ENCODE peak calls at places on chromosomes 13 and 19, in ten cellular contexts. F, T, D, Q, B, P, Y, Z, H and N are unnamed samples.
A peak's percentile ranks its signal among the peaks of the same experiment; 100 is the strongest.

GRCh38 chr19:35755550-35756371 is 1.1 kb downstream of the HSPB6 start:
- DNase-seq in F (peak; percentile 26), T (no peak), D (no peak), Q (no peak), B (peak; percentile 30), P (peak; percentile 97), Y (no peak), Z (no peak), H (peak; percentile 73), N (no peak)

GRCh38 chr13:29594310-29594709 is 1.2 kb downstream of the SLC7A1 start:
- DNase-seq in F (peak; percentile 84), T (peak; percentile 57), D (peak; percentile 35), Q (peak; percentile 84), B (peak; percentile 34), P (no peak), Y (peak; percentile 75), Z (peak; percentile 73), H (peak; percentile 63), N (peak; percentile 77)

GRCh38 chr19:21604351-21604926 is 99.0 kb downstream of the ZNF429 start:
- DNase-seq in F (no peak), T (no peak), D (no peak), Q (no peak), B (no peak), P (no peak), Y (no peak), Z (peak; percentile 33), H (peak; percentile 27), N (no peak)

GRCh38 chr19:5447700-5448311 is 7.4 kb upstream of the ZNRF4 start:
- DNase-seq in F (no peak), T (no peak), D (no peak), Q (no peak), B (no peak), P (no peak), Y (no peak), Z (no peak), H (no peak), N (no peak)

GRCh38 chr13:111876506-111876905 is 190.4 kb upstream of the SOX1 start:
- DNase-seq in F (no peak), T (no peak), D (no peak), Q (no peak), B (peak; percentile 5), P (no peak), Y (no peak), Z (no peak), H (no peak), N (no peak)

GRCh38 chr19:52646571-52647222 is 8.5 kb upstream of the ZNF83 start:
- DNase-seq in F (no peak), T (no peak), D (no peak), Q (no peak), B (no peak), P (no peak), Y (no peak), Z (no peak), H (no peak), N (no peak)

GRCh38 chr19:13209797-13210775 is 59.9 kb downstream of the IER2 start:
- DNase-seq in F (no peak), T (no peak), D (no peak), Q (no peak), B (no peak), P (no peak), Y (no peak), Z (no peak), H (no peak), N (no peak)

GRCh38 chr19:1054102-1055027 is 12.6 kb upstream of the ARHGAP45 start:
- DNase-seq in F (no peak), T (no peak), D (no peak), Q (no peak), B (no peak), P (no peak), Y (no peak), Z (no peak), H (no peak), N (no peak)

GRCh38 chr19:18800079-18800478 is 9.0 kb upstream of the COMP start:
- DNase-seq in F (no peak), T (no peak), D (no peak), Q (no peak), B (no peak), P (no peak), Y (no peak), Z (no peak), H (no peak), N (no peak)

GRCh38 chr19:18800636-18801035 is 9.5 kb upstream of the COMP start:
- DNase-seq in F (no peak), T (no peak), D (no peak), Q (peak; percentile 30), B (no peak), P (no peak), Y (no peak), Z (no peak), H (no peak), N (no peak)

GRCh38 chr19:18796239-18796638 is 5.1 kb upstream of the COMP start:
- DNase-seq in F (no peak), T (no peak), D (no peak), Q (peak; percentile 35), B (no peak), P (no peak), Y (no peak), Z (no peak), H (no peak), N (no peak)

GRCh38 chr19:18799389-18799970 is 8.4 kb upstream of the COMP start:
- DNase-seq in F (no peak), T (no peak), D (no peak), Q (peak; percentile 12), B (no peak), P (no peak), Y (no peak), Z (no peak), H (no peak), N (no peak)

DNA sequence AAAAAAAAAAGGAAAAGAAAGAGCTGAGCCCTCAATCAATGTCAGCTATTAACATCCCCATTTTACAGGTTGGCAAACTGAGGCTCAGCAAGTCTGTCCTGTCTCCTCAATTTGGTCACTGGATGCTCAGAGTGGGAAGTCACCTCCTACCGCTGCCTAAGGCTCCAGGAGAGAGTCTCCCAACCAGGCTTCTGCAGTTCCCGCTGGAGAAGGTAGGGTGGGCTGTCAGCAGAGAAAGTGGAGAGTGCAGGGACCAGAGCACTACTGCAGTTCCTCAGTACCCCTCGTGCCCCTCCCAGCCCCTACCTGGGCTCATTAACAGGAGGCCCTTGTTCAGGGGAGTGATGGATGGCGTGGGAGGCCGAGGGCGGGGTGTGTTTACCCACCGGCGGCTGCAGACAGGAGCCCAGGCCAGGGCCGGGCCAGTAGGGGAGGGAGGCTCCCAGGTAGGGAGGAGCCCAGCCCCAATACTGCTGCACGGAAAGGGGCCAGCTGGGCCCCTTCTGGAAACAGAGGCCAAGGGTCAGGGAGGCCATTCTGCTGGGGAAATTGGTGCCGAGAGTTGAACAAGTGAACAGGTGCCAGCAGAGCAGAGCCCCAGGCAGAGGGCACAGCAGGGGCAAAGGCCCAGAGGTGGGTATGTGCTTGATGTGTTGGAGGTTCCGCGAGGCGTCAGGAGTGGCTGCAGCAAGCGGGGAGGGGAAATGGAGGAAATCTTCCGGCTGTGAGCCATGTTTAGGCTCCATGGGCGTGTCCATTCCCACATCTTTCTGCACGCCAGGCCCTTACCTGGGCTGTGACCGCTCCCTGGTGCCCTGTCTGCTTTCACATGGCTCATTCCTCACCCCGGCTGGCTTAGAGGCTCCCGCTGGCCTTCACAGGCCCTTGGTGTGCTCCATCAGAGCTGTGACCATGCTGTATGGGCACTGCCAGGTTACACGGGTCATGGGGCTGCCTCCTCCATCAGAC is 7.6 kb upstream of the COMP start:
- DNase-seq in F (no peak), T (no peak), D (no peak), Q (peak; percentile 31), B (no peak), P (no peak), Y (peak; percentile 67), Z (no peak), H (peak; percentile 52), N (no peak)
- H3K27me3 ChIP-seq in F (peaks cover 29% of the 10 kb centered on the region), T (peaks cover 32% of the 10 kb centered on the region), D (peaks cover 8% of the 10 kb centered on the region), Q (peaks cover 12% of the 10 kb centered on the region), B (no peaks in the 10 kb centered on the region), P (peaks cover 10% of the 10 kb centered on the region), Y (no peaks in the 10 kb centered on the region), Z (no peaks in the 10 kb centered on the region), H (peaks cover 13% of the 10 kb centered on the region), N (peaks cover 54% of the 10 kb centered on the region)

GRCh38 chr19:10965398-10965797 is 4.6 kb downstream of the SMARCA4 start:
- DNase-seq in F (no peak), T (no peak), D (no peak), Q (no peak), B (no peak), P (no peak), Y (no peak), Z (no peak), H (no peak), N (no peak)

GRCh38 chr19:10966809-10967208 is 6.0 kb downstream of the SMARCA4 start:
- DNase-seq in F (no peak), T (no peak), D (no peak), Q (no peak), B (no peak), P (no peak), Y (no peak), Z (no peak), H (no peak), N (no peak)

GRCh38 chr19:10971107-10971715 is 10.4 kb downstream of the SMARCA4 start:
- DNase-seq in F (no peak), T (no peak), D (no peak), Q (no peak), B (no peak), P (no peak), Y (no peak), Z (no peak), H (no peak), N (no peak)

GRCh38 chr19:10964903-10965302 is 4.1 kb downstream of the SMARCA4 start:
- DNase-seq in F (no peak), T (no peak), D (no peak), Q (no peak), B (no peak), P (no peak), Y (no peak), Z (no peak), H (no peak), N (no peak)

GRCh38 chr19:10968527-10969081 is 7.8 kb downstream of the SMARCA4 start:
- DNase-seq in F (no peak), T (no peak), D (no peak), Q (no peak), B (peak; percentile 34), P (no peak), Y (no peak), Z (no peak), H (peak; percentile 56), N (no peak)
- H3K4me3 ChIP-seq in F (no peak overlapping the region), T (no peak overlapping the region), D (no peak overlapping the region), Q (no peak overlapping the region), B (no peak overlapping the region), P (no peak overlapping the region), Y (no peak overlapping the region), Z (no peak overlapping the region), H (no peak overlapping the region), N (no peak overlapping the region)

DNA sequence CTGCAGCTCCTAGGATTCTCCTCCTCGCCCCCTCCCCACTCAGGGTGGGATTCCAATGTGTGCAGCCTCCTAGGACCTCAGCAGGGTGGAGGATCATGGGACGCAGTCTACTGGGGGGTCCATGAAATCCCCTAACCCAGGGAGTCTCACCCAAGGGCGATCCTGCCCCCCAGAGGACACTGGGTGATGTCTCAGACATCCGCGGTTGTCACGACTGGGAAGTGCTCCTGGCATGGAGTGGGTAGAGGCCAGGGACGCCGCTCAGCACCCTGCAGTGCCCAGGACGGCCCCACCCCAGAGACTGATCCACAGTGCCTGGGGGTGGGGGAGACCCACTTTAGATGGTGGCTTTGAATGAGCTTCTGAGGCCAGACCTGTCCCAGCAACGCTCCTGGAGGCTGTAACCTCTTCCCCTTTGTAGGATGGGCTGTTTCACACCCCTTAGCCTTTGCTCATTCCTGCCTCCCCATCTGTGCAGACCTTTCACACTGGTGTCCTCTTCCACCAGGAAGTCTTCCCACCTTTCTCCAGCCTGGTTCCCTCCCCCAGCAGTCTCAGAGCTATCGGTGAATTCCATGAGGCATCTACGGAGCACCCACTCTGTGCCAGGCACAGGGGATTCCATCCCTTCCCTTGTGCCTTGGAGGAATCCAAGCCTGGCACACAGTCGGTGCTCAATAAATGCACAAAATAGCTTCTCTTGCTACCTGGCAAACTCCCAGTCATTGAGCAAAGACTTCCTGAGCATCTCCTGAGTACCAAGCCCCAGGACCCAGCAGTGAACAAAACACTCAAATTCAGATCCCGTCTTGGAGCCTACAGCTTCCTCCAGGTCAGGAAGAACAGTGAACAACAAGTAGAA is 10.5 kb downstream of the SMIM24 start:
- DNase-seq in F (no peak), T (no peak), D (no peak), Q (no peak), B (no peak), P (peak; percentile 65), Y (no peak), Z (no peak), H (no peak), N (no peak)
- TF ChIP-seq CTCF in F (peak; percentile 40), T (no peak), D (peak; percentile 21), Q (no peak), B (no peak), P (no peak), Y (no peak), Z (no peak), H (no peak), N (no peak)

DNA sequence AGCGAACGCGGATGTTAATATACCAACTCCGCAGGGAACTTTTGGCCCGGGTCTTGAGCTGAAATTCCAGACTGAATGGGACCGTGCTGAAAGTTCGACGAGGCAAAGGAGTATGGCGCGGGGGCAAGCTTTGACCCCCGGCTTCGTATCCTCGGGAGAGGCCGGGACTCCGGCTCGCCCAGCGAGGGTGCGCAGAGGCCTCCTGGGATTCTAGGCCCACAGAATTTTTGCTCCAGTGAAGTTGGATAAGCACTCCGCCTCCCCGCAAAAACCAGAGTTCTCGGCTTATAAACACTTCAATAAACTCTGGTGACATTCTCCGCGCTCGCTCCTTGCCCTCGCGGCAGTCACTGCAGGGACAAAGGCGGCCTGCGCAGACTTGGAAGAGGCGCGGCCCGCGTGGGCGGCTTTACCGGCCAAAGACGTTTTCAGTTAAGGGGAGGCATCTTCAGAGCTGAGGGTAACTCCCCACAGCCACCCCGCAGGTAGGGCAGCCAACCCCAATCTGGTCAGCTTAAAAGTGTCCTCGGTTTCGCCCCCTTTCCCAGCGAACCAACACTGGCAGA is 112.6 kb downstream of the KCNRG start:
- DNase-seq in F (no peak), T (no peak), D (no peak), Q (no peak), B (no peak), P (no peak), Y (no peak), Z (no peak), H (peak; percentile 25), N (no peak)
- H3K27me3 ChIP-seq in F (no peaks in the 10 kb centered on the region), T (no peaks in the 10 kb centered on the region), D (peaks cover 30% of the 10 kb centered on the region), Q (no peaks in the 10 kb centered on the region), B (peaks cover 24% of the 10 kb centered on the region), P (peaks cover 4% of the 10 kb centered on the region), Y (no peaks in the 10 kb centered on the region), Z (peaks cover 25% of the 10 kb centered on the region), H (peaks cover 44% of the 10 kb centered on the region), N (peaks cover 55% of the 10 kb centered on the region)